ENCODE peak calls at places on chromosomes 1 and 21, in seven cellular contexts. T is trophoblast cell, Y is IMR-90, K is neuronal stem cell, B is H1, G is mesenchymal stem cell, M is mesendoderm. X is an unnamed sample.

GRCh38 chr1:44044071-44044801 is 13.0 kb upstream of the SLC6A9 start:
- DNase-seq in T (no peak), Y (no peak), K (no peak), B (no peak), G (no peak), M (no peak), X (no peak)

GRCh38 chr1:92201973-92202372 is 15.7 kb upstream of the C1orf146 start:
- DNase-seq in T (no peak), Y (no peak), K (no peak), B (no peak), G (no peak), M (no peak), X (no peak)

GRCh38 chr1:27092888-27093287 is 62.0 kb downstream of the SLC9A1 start:
- DNase-seq in T (no peak), Y (no peak), K (no peak), B (no peak), G (no peak), M (no peak), X (no peak)

GRCh38 chr1:243738020-243738419 is 112.0 kb downstream of the AKT3 start:
- DNase-seq in T (no peak), Y (no peak), K (no peak), B (no peak), G (no peak), M (no peak), X (no peak)

GRCh38 chr1:31605908-31606427 is 11.5 kb upstream of the HCRTR1 start:
- DNase-seq in T (peak), Y (peak), K (no peak), B (no peak), G (no peak), M (no peak), X (no peak)

GRCh38 chr1:150847499-150848060 is 28.8 kb downstream of the ARNT start:
- DNase-seq in T (no peak), Y (no peak), K (no peak), B (no peak), G (no peak), M (no peak), X (no peak)

GRCh38 chr1:102019530-102019929 is 22.8 kb upstream of the OLFM3 start:
- DNase-seq in T (no peak), Y (no peak), K (no peak), B (no peak), G (no peak), M (no peak), X (no peak)

GRCh38 chr1:5415621-5416020 is 576.6 kb downstream of the NPHP4 start:
- DNase-seq in T (no peak), Y (no peak), K (no peak), B (no peak), G (no peak), M (peak), X (peak)

GRCh38 chr1:185238447-185238846 is 78.6 kb downstream of the IVNS1ABP start:
- DNase-seq in T (peak), Y (peak), K (no peak), B (no peak), G (no peak), M (peak), X (no peak)

GRCh38 chr1:154791292-154792278 is 78.5 kb downstream of the KCNN3 start:
- DNase-seq in T (no peak), Y (peak), K (no peak), B (no peak), G (no peak), M (no peak), X (no peak)

GRCh38 chr1:79716481-79716880 is 710.0 kb upstream of the ADGRL4 start:
- DNase-seq in T (no peak), Y (peak), K (peak), B (no peak), G (no peak), M (peak), X (no peak)

GRCh38 chr1:180863158-180863775 is 49.4 kb upstream of the KIAA1614 start:
- DNase-seq in T (peak), Y (peak), K (peak), B (no peak), G (peak), M (peak), X (no peak)

GRCh38 chr1:229112832-229113548 is 157.9 kb upstream of the RAB4A start:
- DNase-seq in T (no peak), Y (no peak), K (no peak), B (no peak), G (no peak), M (no peak), X (no peak)

GRCh38 chr1:174659823-174660222 is 212.1 kb downstream of the GPR52 start:
- DNase-seq in T (peak), Y (peak), K (no peak), B (no peak), G (no peak), M (no peak), X (no peak)

GRCh38 chr1:204366759-204367158 is 7.0 kb upstream of the PLEKHA6 start:
- DNase-seq in T (peak), Y (no peak), K (no peak), B (no peak), G (no peak), M (peak), X (peak)

GRCh38 chr1:98371767-98372166 is 289.8 kb upstream of the SNX7 start:
- DNase-seq in T (no peak), Y (no peak), K (no peak), B (no peak), G (no peak), M (no peak), X (no peak)

GRCh38 chr1:94071956-94072355 is 49.0 kb downstream of the ABCA4 start:
- DNase-seq in T (no peak), Y (no peak), K (no peak), B (no peak), G (no peak), M (no peak), X (no peak)

GRCh38 chr1:26701266-26701994 is 5.6 kb downstream of the ARID1A start:
- DNase-seq in T (no peak), Y (peak), K (no peak), B (no peak), G (peak), M (no peak), X (no peak)

GRCh38 chr1:167934407-167935251 is 1.9 kb upstream of the DCAF6 start:
- DNase-seq in T (no peak), Y (peak), K (peak), B (no peak), G (peak), M (no peak), X (no peak)

GRCh38 chr1:38786040-38786436 is 73.5 kb downstream of the RRAGC start:
- DNase-seq in T (no peak), Y (no peak), K (no peak), B (no peak), G (no peak), M (no peak), X (no peak)

GRCh38 chr1:213180833-213181232 is 129.8 kb downstream of the RPS6KC1 start:
- DNase-seq in T (no peak), Y (no peak), K (no peak), B (no peak), G (no peak), M (no peak), X (no peak)

GRCh38 chr1:84862810-84863251 is 30.2 kb downstream of the LPAR3 start:
- DNase-seq in T (no peak), Y (no peak), K (no peak), B (no peak), G (no peak), M (no peak), X (no peak)

GRCh38 chr1:22639286-22639685 is 2.9 kb downstream of the C1QA start:
- DNase-seq in T (no peak), Y (peak), K (no peak), B (peak), G (peak), M (peak), X (peak)

GRCh38 chr1:918843-919242 is 4.9 kb upstream of the SAMD11 start:
- DNase-seq in T (no peak), Y (no peak), K (no peak), B (no peak), G (no peak), M (no peak), X (no peak)

GRCh38 chr1:113423826-113424225 is 33.5 kb downstream of the MAGI3 start:
- DNase-seq in T (no peak), Y (no peak), K (no peak), B (no peak), G (no peak), M (no peak), X (no peak)
- H3K4me2 ChIP-seq in T (no peak), Y (no peak), K (no peak), B (no peak), G (no peak), M (no peak), X (no peak)

DNA sequence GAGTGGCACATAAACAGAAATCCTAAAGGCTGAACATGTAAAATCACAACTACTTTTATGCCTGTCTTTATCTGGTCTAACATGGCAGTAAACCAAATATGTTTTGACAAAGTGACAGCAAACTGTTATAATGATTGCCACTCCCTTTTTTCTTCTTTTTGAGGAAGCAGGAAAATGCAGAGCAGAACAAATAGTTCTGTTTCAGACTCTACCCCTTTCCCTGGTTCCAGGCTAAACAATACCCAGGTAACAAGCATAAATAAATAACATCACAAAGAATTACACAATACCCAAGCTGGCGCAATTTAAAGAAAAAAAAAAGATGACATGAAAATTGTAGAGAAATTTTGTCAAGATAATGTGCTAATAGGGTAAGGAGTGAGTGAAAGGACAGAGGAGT is 24.2 kb upstream of the CCDC181 start:
- DNase-seq in T (peak), Y (no peak), K (no peak), B (no peak), G (no peak), M (no peak), X (no peak)
- H4K8ac ChIP-seq in T (no peak), Y (no peak), K (no peak), B (no peak), G (no peak), M (no peak), X (no peak)

DNA sequence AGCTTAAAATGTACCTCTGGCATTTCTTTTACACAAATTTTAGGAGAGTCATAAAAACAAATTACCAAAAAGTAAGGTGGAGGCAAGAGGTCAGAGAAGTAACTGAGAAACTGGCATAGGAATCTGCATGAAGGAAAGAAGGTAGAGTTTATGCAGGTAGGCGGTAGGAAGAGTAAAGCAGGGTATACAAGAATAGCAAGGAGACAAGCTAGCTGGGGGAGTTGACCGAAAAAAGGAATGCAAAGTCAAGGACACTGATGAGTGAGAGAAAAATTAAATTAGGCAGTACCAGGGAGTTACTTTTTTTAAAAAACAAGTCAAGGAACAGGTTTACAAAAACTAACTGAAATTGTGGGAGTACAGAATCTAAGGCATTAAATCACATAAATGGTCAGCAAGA is 56.0 kb downstream of the FOXJ3 start:
- DNase-seq in T (peak), Y (no peak), K (no peak), B (no peak), G (no peak), M (no peak), X (no peak)
- H3K4me2 ChIP-seq in T (no peak), Y (no peak), K (no peak), B (no peak), G (no peak), M (no peak), X (no peak)

GRCh38 chr1:32758177-32758794 is 55.7 kb upstream of the SYNC start:
- DNase-seq in T (no peak), Y (no peak), K (no peak), B (no peak), G (no peak), M (peak), X (no peak)
- H4K8ac ChIP-seq in T (no peak), Y (no peak), K (no peak), B (no peak), G (no peak), M (no peak), X (no peak)

DNA sequence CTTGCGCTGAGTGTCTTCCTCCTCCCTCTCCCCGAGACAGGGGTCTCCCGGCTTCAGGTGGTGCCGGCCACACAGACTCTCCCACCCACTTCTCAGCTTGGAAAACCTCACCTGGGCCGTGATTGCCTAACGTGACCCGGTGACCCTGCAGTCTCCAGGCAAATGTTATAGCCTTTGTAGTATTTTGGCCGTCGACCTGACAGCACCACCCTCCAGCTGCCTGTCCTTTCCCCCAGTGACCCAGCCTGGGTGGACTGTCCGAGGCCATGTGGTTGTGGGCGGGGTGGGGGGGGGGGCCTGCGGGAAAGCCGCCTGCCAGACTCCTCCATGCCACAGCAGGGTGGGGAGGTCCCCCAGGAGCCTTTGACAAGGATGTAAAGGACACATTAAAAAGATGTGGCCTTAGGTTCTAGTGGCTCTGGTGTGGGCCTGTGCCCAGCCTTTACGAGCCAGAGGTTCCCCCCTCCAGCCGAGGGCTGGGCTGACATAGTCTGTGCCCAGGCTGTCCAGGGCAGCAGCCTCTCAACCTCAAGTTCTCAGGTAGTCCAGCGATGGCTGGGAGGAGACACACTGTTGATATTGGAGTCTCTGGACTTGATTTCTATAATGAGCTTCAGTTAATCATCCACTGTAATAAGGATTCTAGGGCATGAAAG is 8.1 kb downstream of the TOR3A start:
- DNase-seq in T (no peak), Y (no peak), K (no peak), B (no peak), G (no peak), M (no peak), X (no peak)
- H3K4me2 ChIP-seq in T (no peak), Y (no peak), K (no peak), B (peak), G (no peak), M (no peak), X (no peak)

GRCh38 chr1:143717434-143717833 is 254.4 kb downstream of the FAM72C start:
- DNase-seq in T (no peak), Y (no peak), K (no peak), B (no peak), G (no peak), M (no peak), X (no peak)

GRCh38 chr1:143721024-143721373 is 250.8 kb downstream of the FAM72C start:
- DNase-seq in T (no peak), Y (no peak), K (no peak), B (no peak), G (no peak), M (no peak), X (no peak)

GRCh38 chr1:143720087-143721023 is 251.4 kb downstream of the FAM72C start:
- DNase-seq in T (no peak), Y (peak), K (no peak), B (no peak), G (no peak), M (peak), X (no peak)

GRCh38 chr1:143718021-143718420 is 253.8 kb downstream of the FAM72C start:
- DNase-seq in T (no peak), Y (no peak), K (no peak), B (no peak), G (no peak), M (no peak), X (no peak)

DNA sequence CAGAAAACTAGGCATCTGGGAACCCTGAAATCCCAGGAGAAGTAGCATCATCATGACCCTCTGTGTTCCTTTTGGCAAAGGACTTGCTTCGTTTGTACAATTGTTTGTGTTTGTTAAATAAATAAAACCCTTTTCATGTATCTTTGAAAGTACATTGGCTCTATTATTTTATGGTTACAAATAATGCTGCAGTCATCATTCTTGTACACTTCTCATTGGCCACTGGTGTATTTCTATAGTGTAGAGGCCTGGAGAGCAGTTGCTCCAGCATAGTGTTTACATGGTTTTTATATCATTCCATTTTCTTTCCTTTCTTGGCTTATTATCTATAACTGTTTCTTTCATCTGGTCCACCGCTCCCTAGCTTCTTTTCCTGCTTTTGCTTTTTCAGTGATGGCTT is 253.3 kb downstream of the FAM72C start:
- DNase-seq in T (no peak), Y (no peak), K (no peak), B (no peak), G (no peak), M (no peak), X (no peak)
- H4K8ac ChIP-seq in T (no peak), Y (no peak), K (no peak), B (no peak), G (no peak), M (no peak), X (no peak)

DNA sequence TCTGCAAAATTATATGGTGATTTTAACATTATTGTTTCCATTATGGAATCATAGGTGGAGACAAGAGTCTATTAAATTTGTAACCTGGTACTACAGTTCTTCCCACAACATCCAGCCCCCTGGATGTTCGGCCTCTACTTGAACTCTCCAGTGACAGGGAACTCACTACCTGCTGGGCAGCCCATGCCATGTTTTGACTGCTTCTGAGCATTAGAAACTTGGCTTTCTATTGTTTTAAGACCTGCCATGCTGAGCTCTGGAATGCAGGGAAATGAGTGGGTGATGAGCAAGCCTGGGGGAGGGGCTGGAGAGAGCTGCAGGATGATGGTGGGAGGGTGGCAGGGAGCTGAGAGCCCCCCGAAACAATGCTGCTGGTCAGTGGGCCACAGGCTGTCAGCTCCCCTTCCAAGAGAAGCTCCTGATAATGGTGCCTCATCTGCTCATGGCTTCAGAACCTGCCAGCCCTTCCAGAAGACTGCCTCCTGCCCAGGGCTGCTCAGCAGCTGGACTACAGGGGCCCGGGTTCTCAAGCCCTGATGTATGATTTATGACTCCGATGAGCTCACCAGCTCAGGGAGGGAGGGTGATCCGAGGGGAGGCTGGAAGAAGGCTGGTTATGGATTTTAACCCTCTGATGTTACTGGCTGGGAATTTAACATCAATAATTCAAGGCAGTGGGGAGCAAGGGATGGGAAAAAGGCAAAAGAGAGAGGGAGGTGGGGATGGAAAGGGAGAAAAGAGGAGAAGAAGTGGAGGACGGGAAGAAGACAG is 205.0 kb downstream of the HIVEP3 start:
- DNase-seq in T (no peak), Y (peak), K (no peak), B (peak), G (peak), M (peak), X (no peak)
- H3K4me2 ChIP-seq in T (peak), Y (peak), K (no peak), B (no peak), G (peak), M (no peak), X (no peak)

GRCh38 chr1:61746768-61747167 is 4.5 kb downstream of the PATJ start:
- DNase-seq in T (peak), Y (peak), K (no peak), B (no peak), G (no peak), M (no peak), X (no peak)
- H4K8ac ChIP-seq in T (no peak), Y (peak), K (no peak), B (no peak), G (no peak), M (no peak), X (no peak)

DNA sequence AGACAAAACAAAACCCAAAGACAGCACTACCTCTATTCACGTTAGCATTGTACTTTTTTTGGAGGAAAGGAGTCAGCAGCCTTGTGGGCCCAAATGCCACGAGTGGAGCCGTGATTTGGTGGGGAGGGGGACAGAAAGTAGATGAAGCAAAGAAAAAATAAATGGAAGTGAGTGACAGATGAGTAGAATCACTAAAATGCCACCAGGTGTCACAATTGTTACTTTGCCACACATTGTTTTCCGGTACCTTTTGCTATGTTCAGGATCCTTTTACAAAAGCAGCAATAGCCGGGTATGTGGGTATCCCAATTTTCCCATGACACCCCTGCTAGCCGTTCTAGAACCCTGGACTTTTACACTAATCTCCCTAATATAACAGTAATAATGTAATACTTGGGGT is 85.0 kb upstream of the AK4 start:
- DNase-seq in T (no peak), Y (no peak), K (no peak), B (no peak), G (no peak), M (peak), X (no peak)
- H3K4me2 ChIP-seq in T (no peak), Y (no peak), K (no peak), B (no peak), G (no peak), M (no peak), X (no peak)

GRCh38 chr21:31072486-31072885 is 34.2 kb upstream of the KRTAP19-8 start:
- DNase-seq in T (peak), Y (no peak), K (no peak), B (no peak), G (no peak), M (no peak), X (no peak)
- H4K8ac ChIP-seq in T (no peak), Y (no peak), K (no peak), B (no peak), G (no peak), M (no peak), X (no peak)